ENCODE peak calls at places on chromosomes 16 and 17, in eight cellular contexts. Q is uterus, F is fibroblast of lung, S is prostate gland, R is left ventricle myocardium inferior, O is psoas muscle, C is heart right ventricle, M is PC-9. H is an unnamed sample.

GRCh38 chr17:76793775-76794174 is 55.9 kb downstream of the MFSD11 start:
- DNase-seq in Q (no peak), F (peak; percentile 12), S (no peak), R (no peak), O (no peak), C (no peak), M (no peak), H (no peak)

GRCh38 chr17:37065486-37066321 is 117.0 kb downstream of the AATF start:
- DNase-seq in Q (no peak), F (no peak), S (no peak), R (no peak), O (no peak), C (no peak), M (no peak), H (no peak)

GRCh38 chr17:4940625-4941021 is 555 bp downstream of the RNF167 start:
- DNase-seq in Q (no peak), F (no peak), S (no peak), R (no peak), O (peak; percentile 61), C (no peak), M (no peak), H (no peak)

GRCh38 chr16:2973081-2973480 is 3.9 kb downstream of the PAQR4 start:
- DNase-seq in Q (no peak), F (no peak), S (peak; percentile 70), R (no peak), O (no peak), C (no peak), M (no peak), H (no peak)

GRCh38 chr16:57213462-57213861 is 27.3 kb downstream of the RSPRY1 start:
- DNase-seq in Q (no peak), F (no peak), S (no peak), R (no peak), O (no peak), C (no peak), M (no peak), H (no peak)

GRCh38 chr17:33927732-33928133 is 327.4 kb upstream of the CCL2 start:
- DNase-seq in Q (no peak), F (peak; percentile 37), S (no peak), R (no peak), O (no peak), C (no peak), M (peak; percentile 40), H (no peak)

GRCh38 chr16:80518436-80518835 is 22.4 kb upstream of the DYNLRB2 start:
- DNase-seq in Q (no peak), F (peak; percentile 3), S (no peak), R (no peak), O (no peak), C (no peak), M (no peak), H (no peak)

GRCh38 chr16:30980068-30980371 is 5.0 kb upstream of the HSD3B7 start:
- DNase-seq in Q (no peak), F (no peak), S (no peak), R (no peak), O (no peak), C (no peak), M (peak; percentile 1), H (no peak)

GRCh38 chr17:60656499-60656898 is 21.2 kb upstream of the BCAS3 start:
- DNase-seq in Q (no peak), F (no peak), S (no peak), R (no peak), O (no peak), C (no peak), M (no peak), H (no peak)

GRCh38 chr17:80192268-80192667 is 22.4 kb downstream of the CARD14 start:
- DNase-seq in Q (no peak), F (no peak), S (peak; percentile 81), R (no peak), O (no peak), C (peak; percentile 43), M (no peak), H (no peak)

DNA sequence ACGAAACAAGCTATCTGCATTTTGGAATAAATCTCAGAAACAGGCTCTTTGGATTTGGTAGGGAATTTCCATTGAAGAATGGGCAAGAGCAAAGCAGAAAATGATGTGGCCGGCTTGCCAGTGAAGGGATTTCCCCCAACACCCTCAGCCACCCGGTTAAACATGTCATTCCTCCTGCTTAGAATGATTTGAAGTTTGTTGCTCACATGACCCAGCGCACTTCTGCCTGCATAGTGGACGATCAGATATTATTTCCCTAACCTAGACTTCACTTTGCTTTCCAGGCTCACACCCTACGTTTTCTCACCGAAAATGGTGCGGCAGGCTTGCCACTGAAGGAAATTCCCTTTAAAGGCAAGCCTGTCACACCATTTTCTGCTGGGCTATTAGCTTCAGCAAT is 170.7 kb downstream of the CDH11 start:
- DNase-seq in Q (no peak), F (no peak), S (no peak), R (no peak), O (no peak), C (no peak), M (no peak), H (no peak)
- H3K27ac ChIP-seq in Q (no peak overlapping the region), F (no peak overlapping the region), S (no peak overlapping the region), R (no peak overlapping the region), O (no peak overlapping the region), C (no peak overlapping the region), M (no peak overlapping the region), H (no peak overlapping the region)

GRCh38 chr16:25065899-25066298 is 45.6 kb upstream of the LCMT1 start:
- DNase-seq in Q (no peak), F (no peak), S (no peak), R (no peak), O (no peak), C (no peak), M (no peak), H (no peak)
- TF ChIP-seq CTCF in Q (no peak), F (no peak), S (no peak), R (no peak), O (no peak), C (no peak), M (no peak), H (no peak)

GRCh38 chr17:55883112-55883511 is 132.3 kb downstream of the PCTP start:
- DNase-seq in Q (no peak), F (no peak), S (no peak), R (no peak), O (no peak), C (no peak), M (no peak), H (no peak)
- H3K9me3 ChIP-seq in Q (no peaks in the 10 kb centered on the region), F (no peaks in the 10 kb centered on the region), S (no peaks in the 10 kb centered on the region), R (no peaks in the 10 kb centered on the region), O (no peaks in the 10 kb centered on the region), C (no peaks in the 10 kb centered on the region), M (no peaks in the 10 kb centered on the region), H (no peaks in the 10 kb centered on the region)

DNA sequence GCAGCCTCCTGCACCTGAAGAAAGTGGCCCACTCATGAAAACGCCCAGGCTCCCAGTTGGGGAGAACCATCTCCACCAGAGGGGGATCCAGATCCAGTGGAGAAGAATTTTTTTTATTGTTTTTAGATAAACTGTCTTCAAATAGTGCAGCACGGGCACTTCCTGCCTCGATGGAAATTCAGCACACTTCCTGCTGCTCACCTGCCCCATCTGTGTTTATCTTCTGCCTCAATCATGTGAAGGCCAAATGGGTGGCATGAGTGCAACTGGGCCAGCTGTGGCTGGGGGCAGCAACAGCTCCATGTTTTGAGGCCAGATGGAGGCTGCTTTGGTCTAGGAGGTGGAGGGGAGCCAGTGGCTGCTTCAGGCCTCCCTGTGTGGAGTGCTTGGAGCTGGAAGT is 75.9 kb upstream of the WSB1 start:
- DNase-seq in Q (no peak), F (no peak), S (no peak), R (no peak), O (no peak), C (no peak), M (no peak), H (no peak)
- H3K27ac ChIP-seq in Q (no peak overlapping the region), F (no peak overlapping the region), S (no peak overlapping the region), R (no peak overlapping the region), O (no peak overlapping the region), C (no peak overlapping the region), M (no peak overlapping the region), H (no peak overlapping the region)

GRCh38 chr17:9270921-9271320 is 249.6 kb downstream of the NTN1 start:
- DNase-seq in Q (no peak), F (no peak), S (no peak), R (no peak), O (no peak), C (no peak), M (no peak), H (no peak)

GRCh38 chr17:9274119-9274445 is 252.8 kb downstream of the NTN1 start:
- DNase-seq in Q (no peak), F (no peak), S (no peak), R (no peak), O (no peak), C (no peak), M (no peak), H (no peak)

GRCh38 chr17:9271989-9272388 is 250.7 kb downstream of the NTN1 start:
- DNase-seq in Q (no peak), F (no peak), S (no peak), R (no peak), O (no peak), C (no peak), M (no peak), H (no peak)

GRCh38 chr17:9273334-9274118 is 252.2 kb downstream of the NTN1 start:
- DNase-seq in Q (peak; percentile 33), F (peak; percentile 51), S (no peak), R (peak; percentile 33), O (no peak), C (peak; percentile 23), M (no peak), H (no peak)

DNA sequence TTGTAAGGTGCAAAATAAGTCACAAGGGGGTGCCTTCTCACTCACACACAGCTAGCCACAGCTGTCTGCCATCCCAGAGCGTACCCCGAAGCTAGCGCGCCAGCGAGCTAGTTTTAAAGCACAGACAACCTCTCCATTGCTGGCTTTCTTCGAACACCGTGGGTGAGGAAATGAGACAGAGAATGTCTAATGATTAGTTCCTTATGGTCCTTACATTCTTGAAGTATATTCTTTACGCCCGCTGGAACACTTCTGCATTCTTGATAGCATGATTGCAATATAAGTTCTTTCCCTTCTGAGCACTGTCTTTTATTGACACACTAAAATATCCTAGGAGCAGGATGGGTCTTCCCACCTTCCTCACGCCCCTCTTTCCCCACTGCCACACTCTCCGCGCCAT is 251.2 kb downstream of the NTN1 start:
- DNase-seq in Q (no peak), F (no peak), S (no peak), R (no peak), O (no peak), C (no peak), M (no peak), H (no peak)
- TF ChIP-seq CTCF in Q (no peak), F (no peak), S (no peak), R (no peak), O (no peak), C (no peak), M (no peak), H (no peak)

GRCh38 chr16:88283596-88283995 is 99.2 kb upstream of the ZNF469 start:
- DNase-seq in Q (no peak), F (no peak), S (no peak), R (peak; percentile 4), O (no peak), C (no peak), M (no peak), H (no peak)
- H3K9me3 ChIP-seq in Q (no peaks in the 10 kb centered on the region), F (peaks cover 2% of the 10 kb centered on the region), S (no peaks in the 10 kb centered on the region), R (peaks cover 32% of the 10 kb centered on the region), O (peaks cover 11% of the 10 kb centered on the region), C (peaks cover 10% of the 10 kb centered on the region), M (peaks cover 15% of the 10 kb centered on the region), H (no peaks in the 10 kb centered on the region)

H was measured in right lobe of liver.